ENCODE peak calls at places on chromosomes 5 and 9, in ten cellular contexts. T is cardiac fibroblast, C is lower lobe of right lung, U is C1 segment of cervical spinal cord, G is A172, A is small intestine, B is GM19239, P is AML-193, E is caudate nucleus, R is LoVo. F is an unnamed sample.

GRCh38 chr9:121500165-121500478 is 478 bp upstream of the GGTA1 start:
- DNase-seq in T (no peak), A (no peak), G (no peak), E (no peak), P (no peak), R (no peak), C (no peak), B (no peak), U (no peak), F (no peak)

GRCh38 chr9:6549106-6549505 is 96.4 kb downstream of the GLDC start:
- DNase-seq in A (no peak), R (no peak), P (no peak), T (no peak), E (no peak), B (no peak), C (no peak), U (no peak), G (no peak), F (no peak)

GRCh38 chr5:8943301-8943700 is 602.6 kb downstream of the SEMA5A start:
- DNase-seq in P (no peak), B (no peak), A (no peak), U (no peak), G (peak; percentile 3), R (no peak), C (no peak), E (no peak), T (peak; percentile 18), F (no peak)

GRCh38 chr5:107235167-107235566 is 435.6 kb downstream of the EFNA5 start:
- DNase-seq in U (no peak), P (no peak), G (no peak), C (no peak), E (no peak), B (no peak), T (no peak), R (no peak), A (no peak), F (no peak)

GRCh38 chr5:86880785-86881492 is 263.2 kb downstream of the COX7C start:
- DNase-seq in P (peak; percentile 85), T (peak; percentile 92), B (no peak), C (no peak), E (peak; percentile 40), A (peak; percentile 30), R (peak; percentile 66), G (peak; percentile 77), U (peak; percentile 8), F (peak; percentile 72)

GRCh38 chr5:164013077-164013670 is 507.8 kb downstream of the MAT2B start:
- DNase-seq in E (peak; percentile 12), A (peak; percentile 74), C (no peak), B (peak; percentile 8), R (peak; percentile 67), G (peak; percentile 85), T (peak; percentile 88), P (peak; percentile 66), U (no peak), F (peak; percentile 41)

GRCh38 chr5:136484808-136485207 is 119.5 kb upstream of the TRPC7 start:
- DNase-seq in C (no peak), B (no peak), P (no peak), R (no peak), U (no peak), E (no peak), T (no peak), G (no peak), A (no peak), F (no peak)

GRCh38 chr5:84821924-84822323 is 437.2 kb upstream of the EDIL3 start:
- DNase-seq in C (no peak), T (no peak), U (no peak), E (no peak), G (no peak), R (no peak), B (no peak), A (no peak), P (no peak), F (no peak)

GRCh38 chr5:154722936-154723335 is 32.2 kb upstream of the LARP1 start:
- DNase-seq in R (no peak), U (no peak), G (no peak), A (peak; percentile 53), P (no peak), C (no peak), E (no peak), T (no peak), B (no peak), F (no peak)

GRCh38 chr5:1059884-1060263 is 51.3 kb downstream of the NKD2 start:
- DNase-seq in T (no peak), E (no peak), R (no peak), A (no peak), P (no peak), B (no peak), C (no peak), U (no peak), G (no peak), F (no peak)

GRCh38 chr9:131418143-131419028 is 24.5 kb downstream of the PRRC2B start:
- DNase-seq in B (no peak), G (no peak), C (peak; percentile 47), U (no peak), E (peak; percentile 49), P (no peak), R (peak; percentile 18), T (no peak), A (peak; percentile 51), F (peak; percentile 45)

GRCh38 chr5:84817953-84818352 is 433.3 kb upstream of the EDIL3 start:
- DNase-seq in U (no peak), R (no peak), E (no peak), B (no peak), P (no peak), G (no peak), A (no peak), T (no peak), C (no peak), F (no peak)

GRCh38 chr9:83978992-83979811 is 813 bp downstream of the HNRNPK start:
- DNase-seq in T (peak; percentile 89), R (peak; percentile 78), G (peak; percentile 86), C (peak; percentile 91), P (peak; percentile 59), U (peak; percentile 77), E (peak; percentile 81), A (peak; percentile 82), B (no peak), F (peak; percentile 81)

GRCh38 chr5:140764177-140765020 is 21.5 kb upstream of the PCDHA1 start:
- DNase-seq in T (no peak), G (no peak), U (no peak), E (no peak), A (no peak), C (no peak), B (no peak), P (no peak), R (no peak), F (no peak)

GRCh38 chr5:132479812-132480441 is 10.6 kb downstream of the IRF1 start:
- DNase-seq in G (no peak), A (no peak), E (no peak), B (no peak), C (no peak), U (no peak), R (no peak), P (no peak), T (no peak), F (no peak)

GRCh38 chr5:104084896-104085295 is 522.3 kb upstream of the NUDT12 start:
- DNase-seq in C (no peak), P (no peak), B (no peak), A (no peak), R (no peak), E (no peak), U (no peak), G (no peak), T (no peak), F (no peak)

GRCh38 chr5:138819065-138819464 is 56.1 kb downstream of the LRRTM2 start:
- DNase-seq in P (no peak), U (no peak), R (no peak), T (no peak), E (peak; percentile 7), G (no peak), B (no peak), C (no peak), A (no peak), F (no peak)

GRCh38 chr5:91419571-91420537 is 36.7 kb upstream of the ARRDC3 start:
- DNase-seq in U (no peak), G (peak; percentile 55), T (peak; percentile 76), P (peak; percentile 58), C (peak; percentile 45), B (peak; percentile 2), R (peak; percentile 64), A (peak; percentile 68), E (peak; percentile 60), F (peak; percentile 41)

GRCh38 chr9:133005221-133005760 is 25.5 kb upstream of the GTF3C5 start:
- DNase-seq in C (peak; percentile 41), T (no peak), G (no peak), U (no peak), E (no peak), A (no peak), R (no peak), B (no peak), P (no peak), F (no peak)

GRCh38 chr5:6765612-6766525 is 52.6 kb downstream of the TENT4A start:
- DNase-seq in A (peak; percentile 81), T (peak; percentile 79), G (peak; percentile 87), P (peak; percentile 60), C (peak; percentile 83), E (peak; percentile 66), U (peak; percentile 27), B (peak; percentile 74), R (peak; percentile 83), F (peak; percentile 81)

GRCh38 chr5:157603333-157604190 is 28.0 kb upstream of the ADAM19 start:
- DNase-seq in U (no peak), C (no peak), A (peak; percentile 35), B (no peak), E (no peak), T (peak; percentile 55), R (peak; percentile 48), P (peak; percentile 62), G (peak; percentile 97), F (peak; percentile 78)

GRCh38 chr5:68683632-68684035 is 410.2 kb upstream of the SLC30A5 start:
- DNase-seq in P (no peak), U (no peak), A (no peak), C (no peak), R (peak; percentile 78), E (no peak), G (peak; percentile 92), T (peak; percentile 92), B (no peak), F (peak; percentile 88)

GRCh38 chr5:33212900-33213299 is 227.9 kb upstream of the TARS1 start:
- DNase-seq in A (no peak), T (no peak), R (no peak), E (no peak), C (no peak), G (no peak), B (no peak), P (no peak), U (no peak), F (no peak)

GRCh38 chr9:35859310-35859994 is 10.7 kb downstream of the OR13J1 start:
- DNase-seq in A (no peak), R (no peak), B (no peak), U (no peak), T (no peak), E (no peak), G (peak; percentile 58), C (no peak), P (no peak), F (peak; percentile 51)

GRCh38 chr5:157076558-157076957 is 17.6 kb upstream of the HAVCR1 start:
- DNase-seq in G (peak; percentile 71), B (no peak), P (no peak), R (no peak), T (peak; percentile 6), E (no peak), C (no peak), A (no peak), U (no peak), F (peak; percentile 73)

GRCh38 chr9:126696091-126696763 is 82.5 kb downstream of the LMX1B start:
- DNase-seq in T (no peak), R (no peak), P (no peak), E (no peak), G (no peak), C (peak; percentile 38), U (no peak), A (no peak), B (no peak), F (no peak)

GRCh38 chr5:172944741-172945140 is 14.5 kb upstream of the RPL26L1 start:
- DNase-seq in E (no peak), A (no peak), B (no peak), C (no peak), U (no peak), T (no peak), G (peak; percentile 57), P (no peak), R (no peak), F (no peak)

GRCh38 chr9:135587658-135588057 is 26.1 kb downstream of the PAEP start:
- DNase-seq in C (no peak), T (peak; percentile 31), U (no peak), R (no peak), P (no peak), A (no peak), G (peak; percentile 79), B (no peak), E (no peak), F (no peak)